ENCODE peak calls at places on chromosome 4, in six cellular contexts. I is tibial artery; X is prostate gland; O is CD8-positive, alpha-beta T cell; E is spleen; Z is WERI-Rb-1. W is an unnamed sample.

GRCh38 chr4:185713731-185714130 is 98.3 kb downstream of the SORBS2 start:
- DNase-seq in I (no peak), X (no peak), O (no peak), E (no peak), Z (no peak), W (no peak)

GRCh38 chr4:113292371-113293042 is 243.1 kb downstream of the ANK2 start:
- DNase-seq in I (peak; percentile 42), X (no peak), O (no peak), E (no peak), Z (peak; percentile 67), W (no peak)

GRCh38 chr4:8616831-8617230 is 24.3 kb downstream of the CPZ start:
- DNase-seq in I (no peak), X (no peak), O (no peak), E (no peak), Z (no peak), W (no peak)

GRCh38 chr4:5996641-5997040 is 21.6 kb downstream of the C4orf50 start:
- DNase-seq in I (peak; percentile 8), X (no peak), O (no peak), E (no peak), Z (peak; percentile 4), W (no peak)

GRCh38 chr4:138736362-138736761 is 279.2 kb upstream of the NOCT start:
- DNase-seq in I (no peak), X (no peak), O (no peak), E (no peak), Z (no peak), W (peak; percentile 29)

GRCh38 chr4:139675651-139676050 is 10.0 kb downstream of the MGST2 start:
- DNase-seq in I (no peak), X (no peak), O (no peak), E (no peak), Z (no peak), W (no peak)

GRCh38 chr4:21858971-21859370 is 89.6 kb downstream of the KCNIP4 start:
- DNase-seq in I (no peak), X (no peak), O (no peak), E (no peak), Z (no peak), W (no peak)

GRCh38 chr4:123170843-123171242 is 225.8 kb upstream of the SPRY1 start:
- DNase-seq in I (no peak), X (no peak), O (no peak), E (no peak), Z (no peak), W (no peak)

GRCh38 chr4:72076562-72076961 is 44.8 kb downstream of the NPFFR2 start:
- DNase-seq in I (no peak), X (no peak), O (no peak), E (no peak), Z (no peak), W (no peak)

GRCh38 chr4:139786494-139787354 is 121.1 kb downstream of the MGST2 start:
- DNase-seq in I (no peak), X (no peak), O (no peak), E (no peak), Z (peak; percentile 80), W (no peak)

GRCh38 chr4:53654300-53654758 is 63.0 kb upstream of the LNX1 start:
- DNase-seq in I (no peak), X (peak; percentile 89), O (no peak), E (no peak), Z (no peak), W (no peak)

GRCh38 chr4:128502818-128503527 is 215.4 kb upstream of the PGRMC2 start:
- DNase-seq in I (no peak), X (no peak), O (no peak), E (no peak), Z (no peak), W (no peak)

GRCh38 chr4:17817027-17817426 is 6.2 kb downstream of the NCAPG start:
- DNase-seq in I (no peak), X (no peak), O (no peak), E (no peak), Z (no peak), W (peak; percentile 4)

GRCh38 chr4:73653695-73654106 is 33.5 kb upstream of the RASSF6 start:
- DNase-seq in I (peak; percentile 32), X (peak; percentile 83), O (no peak), E (no peak), Z (peak; percentile 11), W (peak; percentile 53)

GRCh38 chr4:176646311-176646710 is 146.4 kb downstream of the VEGFC start:
- DNase-seq in I (no peak), X (no peak), O (no peak), E (no peak), Z (no peak), W (no peak)

GRCh38 chr4:54547299-54548097 is 110.3 kb upstream of the KIT start:
- DNase-seq in I (no peak), X (no peak), O (no peak), E (no peak), Z (no peak), W (peak; percentile 24)

GRCh38 chr4:185774076-185774731 is 37.8 kb downstream of the SORBS2 start:
- DNase-seq in I (no peak), X (no peak), O (no peak), E (no peak), Z (no peak), W (no peak)

GRCh38 chr4:173537628-173538147 is 7.7 kb upstream of the HAND2 start:
- DNase-seq in I (no peak), X (no peak), O (no peak), E (no peak), Z (no peak), W (no peak)

GRCh38 chr4:7712021-7712420 is 227.6 kb downstream of the AFAP1 start:
- DNase-seq in I (no peak), X (no peak), O (no peak), E (no peak), Z (no peak), W (no peak)

GRCh38 chr4:87068591-87069021 is 133.8 kb downstream of the AFF1 start:
- DNase-seq in I (no peak), X (no peak), O (no peak), E (no peak), Z (no peak), W (no peak)

GRCh38 chr4:158051401-158052235 is 121.2 kb downstream of the GASK1B start:
- DNase-seq in I (peak; percentile 66), X (no peak), O (no peak), E (no peak), Z (no peak), W (no peak)

GRCh38 chr4:1264942-1265341 is 16.0 kb upstream of the CTBP1 start:
- DNase-seq in I (no peak), X (no peak), O (no peak), E (no peak), Z (no peak), W (no peak)

GRCh38 chr4:128823025-128823661 is 13.6 kb downstream of the JADE1 start:
- DNase-seq in I (no peak), X (no peak), O (no peak), E (no peak), Z (no peak), W (peak; percentile 80)

DNA sequence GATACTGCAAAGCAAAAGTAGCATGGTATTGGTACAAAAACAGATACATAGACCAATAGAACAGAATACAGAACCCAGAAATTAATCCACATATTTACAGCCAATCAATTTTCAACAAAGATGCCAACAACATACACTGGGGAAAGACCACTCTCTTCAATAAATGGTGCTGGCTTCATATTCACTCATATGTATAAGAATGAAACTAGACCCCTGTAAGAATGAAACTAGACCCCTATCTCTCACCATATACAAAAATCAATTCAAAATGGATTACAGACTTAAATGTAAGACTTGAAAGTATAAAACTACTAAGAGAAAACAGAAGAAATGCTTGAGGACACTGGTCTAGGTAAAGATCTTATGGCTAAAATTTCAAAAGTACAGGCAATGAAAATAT is 19.3 kb downstream of the TLR6 start:
- DNase-seq in I (no peak), X (no peak), O (no peak), E (no peak), Z (no peak), W (no peak)
- H3K27ac ChIP-seq in I (no peak overlapping the region), X (no peak overlapping the region), O (no peak overlapping the region), E (no peak overlapping the region), Z (no peak overlapping the region), W (no peak overlapping the region)

GRCh38 chr4:148295642-148296041 is 146.6 kb downstream of the NR3C2 start:
- DNase-seq in I (no peak), X (no peak), O (no peak), E (no peak), Z (no peak), W (no peak)

GRCh38 chr4:148302416-148302815 is 139.8 kb downstream of the NR3C2 start:
- DNase-seq in I (no peak), X (no peak), O (no peak), E (no peak), Z (no peak), W (no peak)

GRCh38 chr4:148305749-148306148 is 136.5 kb downstream of the NR3C2 start:
- DNase-seq in I (no peak), X (no peak), O (no peak), E (no peak), Z (no peak), W (no peak)

GRCh38 chr4:148299337-148299736 is 142.9 kb downstream of the NR3C2 start:
- DNase-seq in I (no peak), X (no peak), O (no peak), E (peak; percentile 64), Z (no peak), W (no peak)

DNA sequence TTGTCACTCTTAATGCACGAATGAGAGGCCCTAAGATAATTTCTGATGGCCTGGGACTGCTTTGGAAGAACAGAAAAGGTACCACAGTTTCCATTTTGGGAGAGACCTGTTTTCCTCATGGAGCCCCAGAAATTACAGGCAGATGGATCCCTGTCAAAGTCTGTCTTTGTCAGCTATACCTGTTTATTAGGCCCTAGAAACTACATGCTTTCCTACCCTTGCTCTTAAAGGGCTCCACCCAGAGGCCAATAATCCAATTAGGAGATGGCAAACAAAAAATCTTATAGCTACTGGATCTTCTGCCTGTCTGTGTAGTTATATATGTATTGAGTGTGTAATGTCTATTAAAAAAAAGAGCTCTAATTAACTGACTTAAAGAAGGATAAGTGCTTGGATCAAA is 141.3 kb downstream of the NR3C2 start:
- DNase-seq in I (no peak), X (no peak), O (no peak), E (no peak), Z (no peak), W (no peak)
- TF ChIP-seq CTCF in I (no peak), X (no peak), O (no peak), E (no peak), Z (no peak), W (no peak)

GRCh38 chr4:3531887-3532713 is at the start of gene LRPAP1:
- DNase-seq in I (peak; percentile 89), X (peak; percentile 90), O (peak; percentile 63), E (peak; percentile 98), Z (peak; percentile 94), W (peak; percentile 94)
- H3K27ac ChIP-seq in I (peak within 1 kb of the TSS; percentile 79), X (peak within 1 kb of the TSS; percentile 43), O (peak within 1 kb of the TSS; percentile 76), E (peak within 1 kb of the TSS; percentile 72), Z (peak within 1 kb of the TSS; percentile 87), W (peak within 1 kb of the TSS; percentile 56)

GRCh38 chr4:147571021-147571770 is 46.0 kb upstream of the TMEM184C start:
- DNase-seq in I (no peak), X (no peak), O (no peak), E (no peak), Z (no peak), W (no peak)

GRCh38 chr4:147567276-147567675 is 49.9 kb upstream of the TMEM184C start:
- DNase-seq in I (no peak), X (no peak), O (no peak), E (no peak), Z (no peak), W (no peak)

GRCh38 chr4:147576084-147576483 is 41.1 kb upstream of the TMEM184C start:
- DNase-seq in I (no peak), X (no peak), O (no peak), E (no peak), Z (no peak), W (no peak)

GRCh38 chr4:147566762-147567161 is 50.4 kb upstream of the TMEM184C start:
- DNase-seq in I (no peak), X (no peak), O (no peak), E (no peak), Z (no peak), W (no peak)

GRCh38 chr4:147570616-147571015 is 46.6 kb upstream of the TMEM184C start:
- DNase-seq in I (no peak), X (no peak), O (no peak), E (no peak), Z (no peak), W (no peak)
- TF ChIP-seq CTCF in I (no peak), X (no peak), O (no peak), E (no peak), Z (no peak), W (no peak)